ENCODE peak calls at places on chromosomes 13 and 19, in four cellular contexts. One of them, this sample, is unnamed.
A peak's percentile ranks its signal among the peaks of the same experiment; 100 is the strongest.

GRCh38 chr19:28454083-28454482 is 758.9 kb downstream of the UQCRFS1 start:
- DNase-seq in stimulated activated CD4-positive, alpha-beta T cell treated with anti-CD3 and anti-CD28 coated beads, Interleukin-15, amount 100 ng/mL, for 24 hours: no peak
- DNase-seq in endothelial cell: no peak
- DNase-seq in KBM-7: no peak
- DNase-seq in this sample: no peak

GRCh38 chr19:4061178-4061682 is 5.5 kb downstream of the ZBTB7A start:
- DNase-seq in stimulated activated CD4-positive, alpha-beta T cell treated with anti-CD3 and anti-CD28 coated beads, Interleukin-15, amount 100 ng/mL, for 24 hours: peak; percentile 50
- DNase-seq in endothelial cell: no peak
- DNase-seq in KBM-7: no peak
- DNase-seq in this sample: peak; percentile 60

GRCh38 chr19:20078696-20079095 is 896 bp downstream of the ZNF90 start:
- DNase-seq in stimulated activated CD4-positive, alpha-beta T cell treated with anti-CD3 and anti-CD28 coated beads, Interleukin-15, amount 100 ng/mL, for 24 hours: peak; percentile 37
- DNase-seq in endothelial cell: peak; percentile 25
- DNase-seq in KBM-7: no peak
- DNase-seq in this sample: no peak

GRCh38 chr19:10372698-10373097 is 7.7 kb downstream of the TYK2 start:
- DNase-seq in stimulated activated CD4-positive, alpha-beta T cell treated with anti-CD3 and anti-CD28 coated beads, Interleukin-15, amount 100 ng/mL, for 24 hours: no peak
- DNase-seq in endothelial cell: no peak
- DNase-seq in KBM-7: peak; percentile 21
- DNase-seq in this sample: peak; percentile 99

GRCh38 chr19:38597075-38597474 is 20.7 kb downstream of the MAP4K1 start:
- DNase-seq in stimulated activated CD4-positive, alpha-beta T cell treated with anti-CD3 and anti-CD28 coated beads, Interleukin-15, amount 100 ng/mL, for 24 hours: no peak
- DNase-seq in endothelial cell: peak; percentile 27
- DNase-seq in KBM-7: no peak
- DNase-seq in this sample: no peak

GRCh38 chr19:7833225-7834156 is 3.5 kb downstream of the EVI5L start:
- DNase-seq in stimulated activated CD4-positive, alpha-beta T cell treated with anti-CD3 and anti-CD28 coated beads, Interleukin-15, amount 100 ng/mL, for 24 hours: no peak
- DNase-seq in endothelial cell: no peak
- DNase-seq in KBM-7: no peak
- DNase-seq in this sample: no peak

GRCh38 chr13:77184455-77184854 is 142.4 kb downstream of the MYCBP2 start:
- DNase-seq in stimulated activated CD4-positive, alpha-beta T cell treated with anti-CD3 and anti-CD28 coated beads, Interleukin-15, amount 100 ng/mL, for 24 hours: peak; percentile 49
- DNase-seq in endothelial cell: no peak
- DNase-seq in KBM-7: peak; percentile 27
- DNase-seq in this sample: peak; percentile 77

GRCh38 chr19:30671622-30672051 is 299.5 kb downstream of the ZNF536 start:
- DNase-seq in stimulated activated CD4-positive, alpha-beta T cell treated with anti-CD3 and anti-CD28 coated beads, Interleukin-15, amount 100 ng/mL, for 24 hours: no peak
- DNase-seq in endothelial cell: no peak
- DNase-seq in KBM-7: no peak
- DNase-seq in this sample: no peak

GRCh38 chr13:114031631-114032030 is 57.8 kb upstream of the C13orf46 start:
- DNase-seq in stimulated activated CD4-positive, alpha-beta T cell treated with anti-CD3 and anti-CD28 coated beads, Interleukin-15, amount 100 ng/mL, for 24 hours: no peak
- DNase-seq in endothelial cell: no peak
- DNase-seq in KBM-7: no peak
- DNase-seq in this sample: no peak

GRCh38 chr13:27264181-27264580 is 6.4 kb upstream of the RASL11A start:
- DNase-seq in stimulated activated CD4-positive, alpha-beta T cell treated with anti-CD3 and anti-CD28 coated beads, Interleukin-15, amount 100 ng/mL, for 24 hours: no peak
- DNase-seq in endothelial cell: no peak
- DNase-seq in KBM-7: no peak
- DNase-seq in this sample: peak; percentile 12

GRCh38 chr19:1239796-1240737 is 1.5 kb upstream of the ATP5F1D start:
- DNase-seq in stimulated activated CD4-positive, alpha-beta T cell treated with anti-CD3 and anti-CD28 coated beads, Interleukin-15, amount 100 ng/mL, for 24 hours: peak; percentile 95
- DNase-seq in endothelial cell: peak; percentile 95
- DNase-seq in KBM-7: peak; percentile 93
- DNase-seq in this sample: peak; percentile 84

GRCh38 chr13:100045355-100045754 is 43.5 kb upstream of the PCCA start:
- DNase-seq in stimulated activated CD4-positive, alpha-beta T cell treated with anti-CD3 and anti-CD28 coated beads, Interleukin-15, amount 100 ng/mL, for 24 hours: no peak
- DNase-seq in endothelial cell: no peak
- DNase-seq in KBM-7: no peak
- DNase-seq in this sample: no peak

GRCh38 chr13:114077938-114078335 is 54.5 kb downstream of the RASA3 start:
- DNase-seq in stimulated activated CD4-positive, alpha-beta T cell treated with anti-CD3 and anti-CD28 coated beads, Interleukin-15, amount 100 ng/mL, for 24 hours: no peak
- DNase-seq in endothelial cell: peak; percentile 31
- DNase-seq in KBM-7: no peak
- DNase-seq in this sample: no peak

GRCh38 chr13:41004875-41005693 is 14.0 kb downstream of the ELF1 start:
- DNase-seq in stimulated activated CD4-positive, alpha-beta T cell treated with anti-CD3 and anti-CD28 coated beads, Interleukin-15, amount 100 ng/mL, for 24 hours: no peak
- DNase-seq in endothelial cell: no peak
- DNase-seq in KBM-7: peak; percentile 94
- DNase-seq in this sample: peak; percentile 96

GRCh38 chr13:31790992-31791391 is 51.7 kb downstream of the RXFP2 start:
- DNase-seq in stimulated activated CD4-positive, alpha-beta T cell treated with anti-CD3 and anti-CD28 coated beads, Interleukin-15, amount 100 ng/mL, for 24 hours: no peak
- DNase-seq in endothelial cell: no peak
- DNase-seq in KBM-7: no peak
- DNase-seq in this sample: peak; percentile 69

GRCh38 chr13:104953588-104953987 is 1581.9 kb downstream of the EFNB2 start:
- DNase-seq in stimulated activated CD4-positive, alpha-beta T cell treated with anti-CD3 and anti-CD28 coated beads, Interleukin-15, amount 100 ng/mL, for 24 hours: no peak
- DNase-seq in endothelial cell: no peak
- DNase-seq in KBM-7: no peak
- DNase-seq in this sample: no peak

GRCh38 chr19:16141043-16141442 is 2.4 kb upstream of the HSH2D start:
- DNase-seq in stimulated activated CD4-positive, alpha-beta T cell treated with anti-CD3 and anti-CD28 coated beads, Interleukin-15, amount 100 ng/mL, for 24 hours: no peak
- DNase-seq in endothelial cell: no peak
- DNase-seq in KBM-7: peak; percentile 73
- DNase-seq in this sample: peak; percentile 96

This sample was measured in MV-4-11.